ENCODE peak calls at places on chromosomes 7 and 10, in five cellular contexts. Z, A, L, N and W are unnamed samples.

GRCh38 chr10:75104842-75105241 is 6.6 kb upstream of the SAMD8 start:
- DNase-seq in Z (no peak), A (no peak), L (no peak), N (no peak), W (no peak)

GRCh38 chr7:34361663-34362250 is 296.3 kb upstream of the NPSR1 start:
- DNase-seq in Z (no peak), A (peak; percentile 18), L (no peak), N (no peak), W (no peak)

GRCh38 chr7:30472771-30473392 is 5.7 kb downstream of the NOD1 start:
- DNase-seq in Z (peak; percentile 42), A (peak; percentile 43), L (no peak), N (peak; percentile 87), W (no peak)

GRCh38 chr7:136403591-136403990 is 426.4 kb upstream of the MTPN start:
- DNase-seq in Z (no peak), A (no peak), L (no peak), N (no peak), W (no peak)

GRCh38 chr10:22372922-22373321 is 27.6 kb downstream of the SPAG6 start:
- DNase-seq in Z (no peak), A (no peak), L (no peak), N (no peak), W (no peak)

GRCh38 chr7:31107106-31108090 is 55.3 kb downstream of the ADCYAP1R1 start:
- DNase-seq in Z (no peak), A (no peak), L (no peak), N (no peak), W (no peak)

GRCh38 chr10:128912568-128913311 is 554.3 kb upstream of the MGMT start:
- DNase-seq in Z (no peak), A (no peak), L (no peak), N (no peak), W (no peak)

GRCh38 chr10:45557275-45557905 is 115.2 kb downstream of the ZFAND4 start:
- DNase-seq in Z (peak; percentile 33), A (no peak), L (no peak), N (peak; percentile 17), W (peak; percentile 42)

GRCh38 chr10:102410427-102411073 is 8.0 kb downstream of the PSD start:
- DNase-seq in Z (no peak), A (no peak), L (no peak), N (no peak), W (no peak)

GRCh38 chr10:43041422-43042342 is 35.2 kb upstream of the RET start:
- DNase-seq in Z (no peak), A (no peak), L (peak; percentile 9), N (no peak), W (no peak)

GRCh38 chr7:18975689-18976280 is 141.7 kb downstream of the TWIST1 start:
- DNase-seq in Z (no peak), A (no peak), L (no peak), N (no peak), W (no peak)

GRCh38 chr7:2050511-2050866 is 182.3 kb downstream of the MAD1L1 start:
- DNase-seq in Z (no peak), A (no peak), L (no peak), N (no peak), W (no peak)

GRCh38 chr7:26404189-26404996 is 112.7 kb downstream of the SNX10 start:
- DNase-seq in Z (no peak), A (no peak), L (no peak), N (no peak), W (no peak)

GRCh38 chr7:3916146-3916545 is 615.1 kb downstream of the SDK1 start:
- DNase-seq in Z (peak; percentile 32), A (peak; percentile 43), L (no peak), N (peak; percentile 69), W (no peak)

GRCh38 chr10:10642741-10643280 is 374.9 kb upstream of the CELF2 start:
- DNase-seq in Z (peak; percentile 40), A (no peak), L (no peak), N (peak; percentile 30), W (no peak)

GRCh38 chr7:92674379-92674778 is 84.2 kb upstream of the FAM133B start:
- DNase-seq in Z (no peak), A (no peak), L (no peak), N (no peak), W (no peak)

GRCh38 chr7:103573479-103574058 is 127.6 kb upstream of the SLC26A5 start:
- DNase-seq in Z (no peak), A (peak; percentile 43), L (no peak), N (peak; percentile 71), W (no peak)

GRCh38 chr10:114550756-114551290 is 107.3 kb downstream of the ABLIM1 start:
- DNase-seq in Z (no peak), A (peak; percentile 39), L (no peak), N (peak; percentile 62), W (no peak)

GRCh38 chr7:69837387-69838068 is 239.3 kb downstream of the AUTS2 start:
- DNase-seq in Z (no peak), A (no peak), L (no peak), N (no peak), W (no peak)

GRCh38 chr10:49600046-49600445 is 10.1 kb upstream of the SLC18A3 start:
- DNase-seq in Z (no peak), A (no peak), L (no peak), N (no peak), W (no peak)

GRCh38 chr10:119724630-119725549 is 960 bp upstream of the INPP5F start:
- DNase-seq in Z (no peak), A (peak; percentile 46), L (peak; percentile 50), N (peak; percentile 36), W (no peak)

GRCh38 chr7:142711722-142712616 is 37.3 kb upstream of the PRSS1 start:
- DNase-seq in Z (peak; percentile 21), A (peak; percentile 40), L (peak; percentile 44), N (peak; percentile 46), W (no peak)

GRCh38 chr10:25015927-25016348 is at the start of gene ENKUR:
- DNase-seq in Z (peak; percentile 93), A (peak; percentile 91), L (peak; percentile 96), N (peak; percentile 95), W (peak; percentile 90)

GRCh38 chr7:123260428-123260960 is 60.7 kb upstream of the SLC13A1 start:
- DNase-seq in Z (no peak), A (no peak), L (no peak), N (no peak), W (no peak)

GRCh38 chr10:80460399-80461207 is 6.5 kb downstream of the TSPAN14 start:
- DNase-seq in Z (no peak), A (peak; percentile 60), L (peak; percentile 20), N (peak; percentile 39), W (no peak)

GRCh38 chr10:86966008-86966654 is 2.2 kb upstream of the ADIRF start:
- DNase-seq in Z (no peak), A (no peak), L (no peak), N (no peak), W (no peak)

GRCh38 chr7:33534830-33535229 is 370.5 kb upstream of the BMPER start:
- DNase-seq in Z (peak; percentile 56), A (no peak), L (no peak), N (no peak), W (no peak)

GRCh38 chr7:11436317-11436716 is 395.7 kb downstream of the THSD7A start:
- DNase-seq in Z (no peak), A (peak; percentile 11), L (no peak), N (peak; percentile 58), W (no peak)

GRCh38 chr7:116169060-116169459 is 41.3 kb upstream of the TES start:
- DNase-seq in Z (no peak), A (no peak), L (no peak), N (peak; percentile 74), W (no peak)